ENCODE peak calls at places on chromosome 22, in five cellular contexts. J is astrocyte of the cerebellum; N is MV-4-11; M is EL; X is activated CD4-positive, alpha-beta T cell treated with anti-CD3 and anti-CD28 coated beads for 48 hours. Y is an unnamed sample.

GRCh38 chr22:48798281-48799226 is 1029.1 kb downstream of the BRD1 start:
- DNase-seq in M (no peak), J (no peak), X (no peak), N (no peak), Y (no peak)

GRCh38 chr22:45781459-45781858 is 109.8 kb downstream of the ATXN10 start:
- DNase-seq in N (no peak), X (no peak), J (no peak), M (no peak), Y (no peak)

GRCh38 chr22:39207141-39208012 is 37.4 kb downstream of the PDGFB start:
- DNase-seq in N (no peak), J (no peak), M (peak; percentile 45), X (no peak), Y (no peak)

GRCh38 chr22:28000361-28000760 is 81.3 kb upstream of the PITPNB start:
- DNase-seq in M (no peak), J (no peak), X (no peak), N (no peak), Y (no peak)

GRCh38 chr22:37481347-37481907 is 4.8 kb downstream of the MFNG start:
- DNase-seq in N (no peak), X (no peak), M (no peak), J (no peak), Y (no peak)

GRCh38 chr22:29842740-29843139 is 4.7 kb upstream of the ASCC2 start:
- DNase-seq in X (peak; percentile 8), J (peak; percentile 33), M (peak; percentile 82), N (no peak), Y (peak; percentile 74)

GRCh38 chr22:43157874-43158546 is 6.7 kb downstream of the TSPO start:
- DNase-seq in J (no peak), N (no peak), M (no peak), X (no peak), Y (no peak)

GRCh38 chr22:37043828-37044538 is 7.6 kb upstream of the KCTD17 start:
- DNase-seq in X (peak; percentile 72), M (peak; percentile 49), N (peak; percentile 62), J (no peak), Y (no peak)

GRCh38 chr22:18994780-18995711 is 59.0 kb upstream of the PRODH start:
- DNase-seq in X (no peak), M (no peak), J (no peak), N (no peak), Y (no peak)

GRCh38 chr22:20646377-20646776 is 127.5 kb upstream of the SERPIND1 start:
- DNase-seq in M (no peak), X (no peak), N (no peak), J (no peak), Y (no peak)

GRCh38 chr22:35014812-35015211 is 51.1 kb upstream of the ISX start:
- DNase-seq in N (no peak), X (no peak), M (no peak), J (no peak), Y (no peak)

GRCh38 chr22:20440637-20441591 is 3.3 kb upstream of the SCARF2 start:
- DNase-seq in X (no peak), N (no peak), M (no peak), J (no peak), Y (no peak)

GRCh38 chr22:47065756-47066615 is 303.5 kb downstream of the TBC1D22A start:
- DNase-seq in N (no peak), X (no peak), J (no peak), M (no peak), Y (peak; percentile 81)

GRCh38 chr22:37187891-37188761 is at the start of gene C1QTNF6:
- DNase-seq in M (peak; percentile 72), X (no peak), N (no peak), J (no peak), Y (no peak)

GRCh38 chr22:33918676-33919590 is 1.3 kb downstream of the LARGE1 start:
- DNase-seq in N (no peak), X (no peak), J (no peak), M (no peak), Y (no peak)

Y was measured in dermis microvascular lymphatic vessel endothelial cell.